ENCODE peak calls at places on chromosomes 13 and 19, in eight cellular contexts. L is T-helper 1 cell; S is activated CD4-positive, alpha-beta memory T cell treated with anti-CD3 and anti-CD28 coated beads, Interleukin-2, amount 10 ng/mL, durations not matched to agents 7 days and 5 days; O is neural crest cell; D is NCI-H2081 treated with DMSO at 0.1 percent for 48 hours; A is PC-3; C is Peyer's patch; H is stimulated activated CD4-positive, alpha-beta T cell treated with anti-CD3 and anti-CD28 coated beads, Interleukin-4, amount 100 ng/mL, for 48 hours. K is an unnamed sample.

GRCh38 chr13:76094645-76095044 is 458.5 kb downstream of the LMO7 start:
- DNase-seq in L (no peak), S (no peak), O (no peak), D (no peak), A (no peak), C (no peak), H (no peak), K (no peak)

GRCh38 chr19:30360378-30361106 is 11.6 kb upstream of the ZNF536 start:
- DNase-seq in L (no peak), S (no peak), O (no peak), D (no peak), A (no peak), C (no peak), H (no peak), K (no peak)

GRCh38 chr19:31515931-31516330 is 166.7 kb upstream of the TSHZ3 start:
- DNase-seq in L (no peak), S (no peak), O (no peak), D (no peak), A (no peak), C (no peak), H (no peak), K (no peak)

GRCh38 chr13:19158526-19158925 is 23.1 kb downstream of the TUBA3C start:
- DNase-seq in L (no peak), S (no peak), O (no peak), D (no peak), A (no peak), C (no peak), H (no peak), K (no peak)

GRCh38 chr13:47859129-47859528 is 141.9 kb downstream of the SUCLA2 start:
- DNase-seq in L (no peak), S (no peak), O (no peak), D (no peak), A (no peak), C (no peak), H (no peak), K (no peak)

GRCh38 chr19:58586131-58586765 is 13.1 kb upstream of the MZF1 start:
- DNase-seq in L (no peak), S (no peak), O (peak; percentile 0), D (no peak), A (no peak), C (no peak), H (no peak), K (no peak)

GRCh38 chr19:13283871-13284270 is 133.7 kb downstream of the IER2 start:
- DNase-seq in L (no peak), S (no peak), O (no peak), D (no peak), A (no peak), C (no peak), H (no peak), K (no peak)

GRCh38 chr13:100382787-100383186 is 205.8 kb downstream of the GGACT start:
- DNase-seq in L (no peak), S (no peak), O (no peak), D (no peak), A (no peak), C (no peak), H (no peak), K (no peak)

GRCh38 chr19:36246006-36246391 is 31.1 kb downstream of the ZNF146 start:
- DNase-seq in L (no peak), S (no peak), O (no peak), D (no peak), A (no peak), C (no peak), H (no peak), K (no peak)

GRCh38 chr13:52599037-52599852 is 43.0 kb upstream of the HNRNPA1L2 start:
- DNase-seq in L (no peak), S (no peak), O (no peak), D (no peak), A (no peak), C (no peak), H (no peak), K (no peak)

GRCh38 chr19:53958168-53958571 is 4.6 kb upstream of the CACNG8 start:
- DNase-seq in L (no peak), S (no peak), O (no peak), D (no peak), A (no peak), C (no peak), H (no peak), K (no peak)

GRCh38 chr19:7676854-7677253 is at the start of gene MCEMP1:
- DNase-seq in L (no peak), S (no peak), O (no peak), D (no peak), A (no peak), C (no peak), H (no peak), K (no peak)

GRCh38 chr13:108508263-108508662 is 121.1 kb upstream of the MYO16 start:
- DNase-seq in L (no peak), S (no peak), O (no peak), D (no peak), A (peak; percentile 15), C (no peak), H (no peak), K (no peak)

GRCh38 chr19:53883231-53883661 is 1.2 kb downstream of the PRKCG start:
- DNase-seq in L (no peak), S (no peak), O (no peak), D (no peak), A (no peak), C (no peak), H (no peak), K (no peak)